ENCODE peak calls at places on chromosomes 7 and 10, in six cellular contexts. Z is PC-3; N is CD8-positive, alpha-beta T cell; F is uterus; T is left ventricle myocardium inferior; O is IMR-90. I is an unnamed sample.

GRCh38 chr10:53453196-53453595 is 680.6 kb upstream of the MBL2 start:
- DNase-seq in N (no peak), O (no peak), F (no peak), Z (peak; percentile 58), T (no peak), I (peak; percentile 18)

GRCh38 chr7:105399043-105399725 is 10.5 kb upstream of the SRPK2 start:
- DNase-seq in F (no peak), T (no peak), O (peak; percentile 52), N (no peak), Z (peak; percentile 41), I (peak; percentile 38)

GRCh38 chr7:104627516-104627915 is 299.1 kb downstream of the LHFPL3 start:
- DNase-seq in O (peak; percentile 9), F (no peak), N (no peak), Z (peak; percentile 49), T (no peak), I (peak; percentile 24)

GRCh38 chr7:157432957-157433576 is 96.3 kb downstream of the DNAJB6 start:
- DNase-seq in Z (peak; percentile 66), F (no peak), N (peak; percentile 61), O (peak; percentile 17), T (no peak), I (peak; percentile 18)

GRCh38 chr7:2760098-2760889 is 72.3 kb downstream of the AMZ1 start:
- DNase-seq in O (peak; percentile 54), T (peak; percentile 52), F (peak; percentile 72), N (no peak), Z (peak; percentile 62), I (peak; percentile 57)

GRCh38 chr7:127907638-127908040 is 123.6 kb downstream of the LRRC4 start:
- DNase-seq in F (no peak), Z (peak; percentile 56), T (no peak), N (no peak), O (peak; percentile 93), I (peak; percentile 21)

GRCh38 chr7:117185124-117185523 is 137.7 kb downstream of the WNT2 start:
- DNase-seq in N (no peak), O (no peak), F (no peak), Z (no peak), T (no peak), I (no peak)

GRCh38 chr7:56097700-56098099 is 4.9 kb upstream of the PHKG1 start:
- DNase-seq in Z (peak; percentile 24), O (peak; percentile 89), T (no peak), N (no peak), F (peak; percentile 45), I (peak; percentile 18)

GRCh38 chr7:14340415-14341079 is 351.1 kb upstream of the ETV1 start:
- DNase-seq in T (no peak), F (no peak), O (no peak), N (no peak), Z (no peak), I (no peak)

GRCh38 chr10:77784856-77785255 is 141.7 kb downstream of the DLG5 start:
- DNase-seq in T (no peak), O (peak; percentile 94), N (no peak), F (no peak), Z (no peak), I (no peak)

GRCh38 chr7:80146561-80146960 is 11.9 kb downstream of the GNAI1 start:
- DNase-seq in T (no peak), O (no peak), N (no peak), Z (no peak), F (no peak), I (no peak)

GRCh38 chr10:25627606-25628005 is 306.4 kb upstream of the MYO3A start:
- DNase-seq in F (no peak), N (no peak), T (no peak), Z (no peak), O (no peak), I (no peak)

GRCh38 chr7:156475666-156476065 is 164.9 kb upstream of the RNF32 start:
- DNase-seq in Z (peak; percentile 62), T (no peak), F (no peak), N (no peak), O (peak; percentile 90), I (peak; percentile 3)

GRCh38 chr7:33728779-33729646 is 176.3 kb upstream of the BMPER start:
- DNase-seq in F (no peak), Z (no peak), O (no peak), T (no peak), N (no peak), I (no peak)

GRCh38 chr7:17415955-17416354 is 117.5 kb downstream of the AHR start:
- DNase-seq in T (no peak), N (no peak), O (no peak), F (no peak), Z (no peak), I (no peak)

GRCh38 chr7:101208794-101209193 is 8.0 kb upstream of the MOGAT3 start:
- DNase-seq in O (no peak), F (no peak), T (no peak), N (no peak), Z (no peak), I (no peak)

GRCh38 chr7:51613911-51614344 is 297.3 kb upstream of the COBL start:
- DNase-seq in F (no peak), O (no peak), Z (no peak), N (no peak), T (no peak), I (no peak)

GRCh38 chr10:97320480-97321031 is 1.5 kb downstream of the FRAT1 start:
- DNase-seq in F (no peak), N (no peak), Z (no peak), O (no peak), T (no peak), I (no peak)

GRCh38 chr10:131859341-131860020 is 41.3 kb upstream of the PPP2R2D start:
- DNase-seq in F (no peak), N (no peak), O (no peak), Z (no peak), T (no peak), I (peak; percentile 17)

GRCh38 chr10:127123626-127124025 is 72.8 kb downstream of the INSYN2A start:
- DNase-seq in T (no peak), O (no peak), F (no peak), Z (no peak), N (no peak), I (no peak)

GRCh38 chr10:103855424-103855823 is at the start of gene SH3PXD2A:
- DNase-seq in F (no peak), T (peak; percentile 46), O (no peak), N (no peak), Z (peak; percentile 38), I (no peak)

GRCh38 chr7:69450436-69450835 is 147.8 kb upstream of the AUTS2 start:
- DNase-seq in F (no peak), N (no peak), Z (no peak), O (no peak), T (no peak), I (no peak)

GRCh38 chr7:144830811-144831210 is 5.0 kb downstream of the TPK1 start:
- DNase-seq in O (peak; percentile 4), N (no peak), T (no peak), Z (no peak), F (no peak), I (no peak)

GRCh38 chr7:52260046-52260665 is 775.3 kb upstream of the POM121L12 start:
- DNase-seq in O (no peak), T (no peak), F (no peak), Z (peak; percentile 32), N (no peak), I (no peak)

DNA sequence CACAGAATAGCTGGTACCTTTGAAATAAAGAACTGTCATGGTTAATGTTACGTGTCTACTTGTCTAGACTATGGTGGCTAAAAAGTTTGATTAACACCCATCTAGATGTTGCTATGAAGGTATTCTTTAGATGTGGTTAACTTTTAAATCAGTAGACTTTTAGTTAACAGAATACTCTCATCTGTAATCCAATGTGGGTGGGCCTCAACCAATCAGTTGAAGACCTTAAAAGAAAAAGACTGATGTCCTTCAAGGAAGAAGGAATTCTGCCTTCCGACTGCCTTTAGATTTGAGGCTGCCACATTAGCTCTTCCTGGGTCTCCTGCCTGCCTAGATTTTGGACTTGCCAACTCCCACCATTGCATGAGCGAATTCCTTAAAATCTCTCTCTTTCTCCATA is 113.0 kb upstream of the CACUL1 start:
- DNase-seq in O (no peak), Z (no peak), T (no peak), F (no peak), N (no peak), I (no peak)
- TF ChIP-seq CTCF in O (no peak), Z (no peak), T (no peak), F (no peak), N (no peak), I (no peak)

GRCh38 chr7:73503229-73503628 is 18.9 kb downstream of the BAZ1B start:
- DNase-seq in Z (no peak), O (no peak), T (no peak), N (no peak), F (no peak), I (no peak)
- H3K36me3 ChIP-seq in Z (peaks cover 62% of the 10 kb centered on the region), O (peaks cover 59% of the 10 kb centered on the region), T (peaks cover 98% of the 10 kb centered on the region), N (peaks cover 51% of the 10 kb centered on the region), F (no peaks in the 10 kb centered on the region), I (peaks cover 20% of the 10 kb centered on the region)

DNA sequence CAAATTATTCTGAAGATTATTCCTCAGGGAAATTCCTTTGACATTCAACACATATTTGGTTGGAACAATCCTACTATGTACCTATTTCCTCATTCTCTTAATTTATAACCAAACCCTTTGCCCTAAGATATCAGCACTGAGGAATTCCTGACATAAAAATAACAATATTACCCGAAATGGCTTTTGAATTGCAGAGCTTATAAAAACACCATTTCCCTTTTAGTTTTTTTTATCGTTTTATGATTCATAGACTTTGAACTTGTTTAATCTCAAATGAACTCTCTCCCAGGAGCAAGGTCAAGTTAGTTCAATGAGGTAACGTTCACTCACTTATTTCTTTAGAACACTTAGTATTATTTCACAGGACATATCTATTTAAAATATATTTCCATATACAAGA is 7.8 kb upstream of the ABCB1 start:
- DNase-seq in O (no peak), N (no peak), Z (no peak), F (no peak), T (no peak), I (no peak)
- H3K27me3 ChIP-seq in O (peaks cover 2% of the 10 kb centered on the region), N (no peaks in the 10 kb centered on the region), Z (peaks cover 14% of the 10 kb centered on the region), F (no peaks in the 10 kb centered on the region), T (peaks cover 17% of the 10 kb centered on the region), I (no peaks in the 10 kb centered on the region)

DNA sequence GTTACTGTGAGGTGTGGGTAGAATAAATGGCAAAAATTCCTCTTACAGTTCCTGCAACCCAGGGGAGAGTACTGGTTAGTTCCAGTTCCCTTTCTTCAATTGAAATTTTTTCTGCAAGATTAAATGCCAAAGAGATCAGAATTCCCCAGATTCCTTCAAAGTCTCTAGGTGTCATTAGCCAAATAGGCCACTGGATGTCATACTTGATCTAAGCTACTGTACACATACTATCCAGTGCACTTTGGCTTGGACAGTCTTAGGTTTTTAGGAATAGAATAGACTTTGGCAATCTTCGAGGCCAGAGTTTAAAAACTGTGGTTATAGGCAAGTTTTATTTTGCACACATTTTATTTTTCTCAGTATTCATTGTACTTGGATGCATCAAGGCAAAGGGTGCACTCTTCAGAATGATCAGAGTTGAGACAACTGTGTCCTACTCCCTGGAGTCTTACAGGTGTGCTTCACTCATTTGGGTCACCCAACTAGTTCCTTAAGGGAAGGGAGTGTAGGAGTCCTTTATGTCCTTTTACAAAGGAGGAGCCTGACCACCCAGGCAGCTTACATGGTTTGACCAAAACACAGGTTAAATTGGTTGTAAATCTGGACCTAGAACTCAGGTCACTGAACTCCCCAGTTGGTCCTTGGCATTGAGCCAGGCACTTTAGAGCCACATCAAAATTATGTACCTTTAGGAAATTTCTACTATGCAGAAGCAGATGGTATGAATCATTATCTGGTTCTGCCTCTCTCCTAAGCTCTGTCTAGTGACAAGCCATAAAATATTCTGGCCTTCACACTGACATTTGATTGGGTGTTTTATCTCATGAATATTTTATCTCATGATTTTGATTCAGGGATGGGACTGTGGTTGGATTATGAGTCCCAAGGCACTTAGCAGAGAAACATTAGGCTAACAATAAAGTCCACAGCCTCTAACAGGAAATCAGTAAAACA is 49.5 kb downstream of the ASAH2B start:
- DNase-seq in O (peak; percentile 42), F (no peak), Z (peak; percentile 89), T (no peak), N (no peak), I (peak; percentile 39)
- TF ChIP-seq CTCF in O (peak; percentile 52), F (no peak), Z (peak; percentile 98), T (peak; percentile 63), N (no peak), I (peak; percentile 39)

I was measured in bronchial epithelial cell.